ENCODE peak calls at places on chromosomes 7 and 10, in ten cellular contexts. M, H, V, L, R, A, Q, S, W and I are unnamed samples.
A peak's percentile ranks its signal among the peaks of the same experiment; 100 is the strongest.

GRCh38 chr10:88377510-88377909 is 205.6 kb downstream of the RNLS start:
- DNase-seq in R (no peak), Q (no peak), W (no peak), L (no peak), S (no peak), V (no peak), H (no peak), M (no peak), A (no peak), I (no peak)

GRCh38 chr10:44384601-44385422 is at the start of gene CXCL12:
- DNase-seq in A (no peak), R (no peak), H (peak; percentile 59), M (peak; percentile 68), L (no peak), S (no peak), V (no peak), Q (peak; percentile 65), W (no peak), I (no peak)

GRCh38 chr10:23715363-23715762 is 276.5 kb downstream of the OTUD1 start:
- DNase-seq in V (no peak), S (no peak), A (no peak), Q (no peak), M (no peak), W (no peak), R (no peak), H (no peak), L (no peak), I (no peak)

GRCh38 chr10:8360814-8361509 is 306.5 kb downstream of the GATA3 start:
- DNase-seq in V (no peak), M (no peak), Q (no peak), S (no peak), W (no peak), A (no peak), L (no peak), H (no peak), R (no peak), I (no peak)

GRCh38 chr7:36545291-36545690 is 155.6 kb downstream of the ANLN start:
- DNase-seq in H (no peak), L (no peak), A (no peak), M (no peak), V (no peak), S (no peak), Q (no peak), R (no peak), W (no peak), I (no peak)

GRCh38 chr10:92699193-92699517 is 9.4 kb downstream of the HHEX start:
- DNase-seq in M (no peak), W (no peak), H (no peak), V (no peak), R (no peak), S (no peak), Q (no peak), L (no peak), A (no peak), I (no peak)

GRCh38 chr7:124457841-124458240 is 307.8 kb downstream of the GPR37 start:
- DNase-seq in S (no peak), R (no peak), Q (no peak), H (no peak), A (no peak), L (peak; percentile 18), W (no peak), M (no peak), V (no peak), I (no peak)

GRCh38 chr7:101315336-101315735 is 6.3 kb downstream of the IFT22 start:
- DNase-seq in L (peak; percentile 63), M (peak; percentile 52), Q (peak; percentile 54), A (peak; percentile 29), R (no peak), S (peak; percentile 36), H (no peak), W (no peak), V (no peak), I (no peak)

GRCh38 chr10:72000073-72001025 is 36.2 kb downstream of the CHST3 start:
- DNase-seq in M (no peak), R (no peak), H (no peak), W (no peak), S (no peak), A (no peak), Q (no peak), V (no peak), L (no peak), I (no peak)

GRCh38 chr10:108852211-108852610 is 1071.1 kb downstream of the XPNPEP1 start:
- DNase-seq in W (no peak), V (no peak), L (no peak), S (no peak), A (peak; percentile 34), H (no peak), M (no peak), Q (no peak), R (no peak), I (no peak)

DNA sequence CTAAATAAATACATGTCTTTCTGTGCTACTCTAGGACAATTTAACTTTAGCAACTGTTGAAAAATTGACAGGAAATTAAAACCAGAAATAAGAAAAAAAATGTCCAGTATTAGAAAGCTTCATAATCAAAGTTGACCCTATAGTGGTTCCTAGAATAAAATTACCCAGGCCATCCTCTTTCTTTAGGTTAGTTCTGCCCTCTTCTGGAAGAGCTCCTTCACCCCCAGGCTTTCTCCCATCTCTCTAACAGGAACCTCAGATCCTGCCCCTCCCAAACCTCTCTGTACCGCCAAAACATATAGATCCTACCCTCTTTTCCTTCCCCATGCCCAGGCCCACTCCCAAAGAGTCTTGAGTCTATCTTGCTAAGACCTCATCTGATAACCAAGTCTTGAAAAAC is 159.4 kb upstream of the CDK1 start:
- DNase-seq in L (no peak), M (no peak), W (no peak), S (no peak), A (no peak), H (no peak), R (no peak), Q (no peak), V (no peak), I (no peak)
- TF ChIP-seq CTCF in L (no peak), M (no peak), W (no peak), S (no peak), A (no peak), H (no peak), R (no peak), Q (no peak), V (no peak), I (no peak)

GRCh38 chr7:44080686-44081265 is 1.6 kb downstream of the POLM start:
- DNase-seq in V (no peak), H (no peak), Q (no peak), W (peak; percentile 41), L (no peak), A (no peak), S (no peak), M (no peak), R (no peak), I (no peak)

GRCh38 chr7:44083796-44084195 is 1.5 kb upstream of the POLM start:
- DNase-seq in L (no peak), R (no peak), A (no peak), S (no peak), V (no peak), Q (no peak), M (no peak), H (no peak), W (peak; percentile 20), I (no peak)

GRCh38 chr7:44081266-44081748 is 1.0 kb downstream of the POLM start:
- DNase-seq in S (no peak), H (no peak), M (no peak), L (no peak), V (no peak), R (no peak), W (peak; percentile 46), A (no peak), Q (no peak), I (peak; percentile 23)

GRCh38 chr7:44084695-44085094 is 2.4 kb upstream of the POLM start:
- DNase-seq in H (no peak), M (no peak), W (no peak), V (no peak), A (no peak), L (no peak), Q (no peak), S (no peak), R (no peak), I (no peak)

GRCh38 chr7:44082541-44083207 is 344 bp upstream of the POLM start:
- DNase-seq in R (peak; percentile 99), W (peak; percentile 100), L (peak; percentile 97), M (peak; percentile 99), S (peak; percentile 99), H (peak; percentile 99), A (peak; percentile 95), V (peak; percentile 98), Q (peak; percentile 100), I (peak; percentile 99)
- TF ChIP-seq CTCF in R (no peak), W (no peak), L (no peak), M (no peak), S (no peak), H (no peak), A (no peak), V (no peak), Q (no peak), I (no peak)

GRCh38 chr7:142301923-142302550 is 44.2 kb upstream of the PRSS58 start:
- DNase-seq in S (no peak), H (no peak), M (no peak), Q (no peak), A (no peak), V (no peak), L (peak; percentile 31), W (no peak), R (peak; percentile 39), I (no peak)
- TF ChIP-seq CTCF in S (peak; percentile 16), H (peak; percentile 41), M (peak; percentile 17), Q (peak; percentile 27), A (peak; percentile 72), V (no peak), L (peak; percentile 70), W (no peak), R (peak; percentile 13), I (no peak)

DNA sequence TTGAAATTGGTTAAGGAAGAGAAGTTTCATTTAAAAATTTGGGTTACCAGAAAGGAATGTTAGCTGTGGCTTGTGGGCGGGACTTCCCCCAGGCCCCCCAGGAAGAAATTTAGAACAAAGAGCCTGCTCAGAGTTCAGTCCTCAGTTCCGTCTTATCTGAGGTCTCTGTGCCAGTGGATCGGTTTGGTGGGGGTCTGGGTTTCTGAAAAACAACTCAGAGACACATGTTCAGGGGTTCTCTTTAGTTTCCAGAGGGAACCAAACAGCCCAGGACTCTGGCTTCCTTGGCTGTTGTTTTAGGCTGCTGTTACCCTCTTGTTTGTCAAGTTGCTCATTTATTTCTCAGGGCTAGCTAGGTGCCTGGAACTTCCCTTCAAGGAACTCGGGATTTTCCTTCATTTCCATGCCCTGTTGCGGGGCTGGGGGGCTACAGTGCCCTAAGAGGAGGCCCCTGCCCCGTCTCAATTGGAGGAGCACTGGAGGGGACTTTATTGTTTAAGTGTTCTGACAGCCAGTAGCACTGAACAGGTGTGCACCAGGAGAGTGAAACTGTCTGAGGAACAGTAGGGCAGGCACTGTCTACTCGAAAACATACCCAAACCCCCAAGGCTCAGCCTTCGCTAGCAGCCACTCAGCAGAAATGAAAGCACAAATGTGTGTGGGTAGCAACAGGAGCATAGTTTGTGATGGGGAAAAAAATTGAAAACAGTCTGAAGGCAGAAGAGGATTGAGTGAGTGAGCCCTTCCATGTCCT is 59.9 kb downstream of the ALOX5 start:
- DNase-seq in R (no peak), V (no peak), H (no peak), A (peak; percentile 71), L (no peak), S (no peak), M (no peak), Q (no peak), W (no peak), I (no peak)
- TF ChIP-seq CTCF in R (no peak), V (no peak), H (no peak), A (no peak), L (no peak), S (no peak), M (no peak), Q (no peak), W (no peak), I (no peak)

GRCh38 chr10:111323567-111323966 is 246.7 kb downstream of the ADRA2A start:
- DNase-seq in Q (no peak), L (peak; percentile 1), M (no peak), A (no peak), S (no peak), V (no peak), R (no peak), W (no peak), H (no peak), I (no peak)
- TF ChIP-seq CTCF in Q (no peak), L (no peak), M (no peak), A (no peak), S (no peak), V (no peak), R (no peak), W (peak; percentile 8), H (no peak), I (peak; percentile 9)